ENCODE peak calls at places on chromosomes 13 and 19, in nine cellular contexts. M is IMR-90; E is CD8-positive, alpha-beta T cell; U is A549; C is spleen; R is coronary artery; A is lower leg skin; P is CD8-positive, alpha-beta memory T cell; L is fibroblast of lung. K is an unnamed sample.

GRCh38 chr19:52138614-52139290 is 986 bp downstream of the ZNF616 start:
- DNase-seq in M (peak; percentile 19), E (no peak), U (no peak), C (peak; percentile 74), R (no peak), A (no peak), P (no peak), L (no peak), K (no peak)

GRCh38 chr19:43950834-43951626 is at the start of gene ZNF221:
- DNase-seq in M (peak; percentile 99), E (peak; percentile 43), U (peak; percentile 98), C (peak; percentile 90), R (peak; percentile 91), A (peak; percentile 88), P (peak; percentile 64), L (peak; percentile 99), K (peak; percentile 81)

GRCh38 chr13:90793261-90793785 is 554.2 kb upstream of the MIR17HG start:
- DNase-seq in M (no peak), E (no peak), U (no peak), C (no peak), R (no peak), A (no peak), P (no peak), L (peak; percentile 9), K (no peak)

GRCh38 chr19:46746281-46746965 is at the start of gene STRN4:
- DNase-seq in M (no peak), E (peak; percentile 61), U (peak; percentile 94), C (peak; percentile 90), R (peak; percentile 75), A (no peak), P (peak; percentile 79), L (no peak), K (no peak)

GRCh38 chr19:11577451-11578341 is at the start of gene ACP5:
- DNase-seq in M (no peak), E (no peak), U (no peak), C (peak; percentile 80), R (no peak), A (no peak), P (no peak), L (no peak), K (no peak)

GRCh38 chr13:113726961-113727411 is 32.0 kb upstream of the TMEM255B start:
- DNase-seq in M (peak; percentile 31), E (no peak), U (no peak), C (peak; percentile 86), R (no peak), A (no peak), P (peak; percentile 50), L (peak; percentile 35), K (no peak)

GRCh38 chr19:5586300-5587070 is 18.7 kb upstream of the TINCR start:
- DNase-seq in M (no peak), E (no peak), U (no peak), C (no peak), R (no peak), A (no peak), P (no peak), L (no peak), K (no peak)

GRCh38 chr13:27794075-27794691 is 1.9 kb downstream of the GSX1 start:
- DNase-seq in M (no peak), E (no peak), U (no peak), C (no peak), R (no peak), A (no peak), P (no peak), L (no peak), K (no peak)

GRCh38 chr13:26942184-26942583 is 181.6 kb upstream of the GPR12 start:
- DNase-seq in M (no peak), E (no peak), U (no peak), C (no peak), R (no peak), A (no peak), P (no peak), L (no peak), K (no peak)

GRCh38 chr19:5539431-5539833 is 28.3 kb downstream of the TINCR start:
- DNase-seq in M (no peak), E (no peak), U (no peak), C (no peak), R (no peak), A (no peak), P (no peak), L (no peak), K (no peak)

GRCh38 chr13:33205804-33206221 is 79.7 kb downstream of the STARD13 start:
- DNase-seq in M (peak; percentile 62), E (no peak), U (no peak), C (no peak), R (no peak), A (no peak), P (no peak), L (peak; percentile 69), K (no peak)
- H3K4me3 ChIP-seq in M (peak overlapping the region; percentile 7), E (no peak overlapping the region), U (no peak overlapping the region), C (no peak overlapping the region), R (peak overlapping the region; percentile 75), A (no peak overlapping the region), P (no peak overlapping the region), L (no peak overlapping the region), K (no peak overlapping the region)

GRCh38 chr13:43319617-43320444 is 296.4 kb downstream of the DNAJC15 start:
- DNase-seq in M (no peak), E (no peak), U (no peak), C (no peak), R (no peak), A (no peak), P (no peak), L (no peak), K (no peak)

GRCh38 chr13:43316997-43317396 is 293.6 kb downstream of the DNAJC15 start:
- DNase-seq in M (peak; percentile 67), E (no peak), U (no peak), C (no peak), R (no peak), A (no peak), P (no peak), L (peak; percentile 68), K (no peak)
- H3K4me3 ChIP-seq in M (no peak overlapping the region), E (no peak overlapping the region), U (no peak overlapping the region), C (no peak overlapping the region), R (peak overlapping the region; percentile 51), A (no peak overlapping the region), P (no peak overlapping the region), L (no peak overlapping the region), K (no peak overlapping the region)

GRCh38 chr19:40571005-40571318 is 5.7 kb upstream of the SHKBP1 start:
- DNase-seq in M (no peak), E (no peak), U (no peak), C (no peak), R (no peak), A (no peak), P (no peak), L (no peak), K (no peak)
- H3K4me3 ChIP-seq in M (peak overlapping the region; percentile 20), E (peak overlapping the region; percentile 51), U (peak overlapping the region; percentile 5), C (no peak overlapping the region), R (peak overlapping the region; percentile 74), A (no peak overlapping the region), P (peak overlapping the region; percentile 13), L (no peak overlapping the region), K (peak overlapping the region; percentile 53)

GRCh38 chr13:73987618-73988017 is 146.6 kb downstream of the KLF12 start:
- DNase-seq in M (no peak), E (no peak), U (no peak), C (no peak), R (no peak), A (no peak), P (no peak), L (no peak), K (no peak)

GRCh38 chr13:73991884-73992283 is 142.3 kb downstream of the KLF12 start:
- DNase-seq in M (no peak), E (no peak), U (no peak), C (no peak), R (no peak), A (no peak), P (no peak), L (no peak), K (no peak)

GRCh38 chr13:73989244-73989843 is 144.9 kb downstream of the KLF12 start:
- DNase-seq in M (no peak), E (no peak), U (no peak), C (no peak), R (no peak), A (no peak), P (no peak), L (no peak), K (no peak)

GRCh38 chr13:73993661-73994060 is 140.5 kb downstream of the KLF12 start:
- DNase-seq in M (no peak), E (no peak), U (no peak), C (no peak), R (no peak), A (no peak), P (no peak), L (no peak), K (no peak)

DNA sequence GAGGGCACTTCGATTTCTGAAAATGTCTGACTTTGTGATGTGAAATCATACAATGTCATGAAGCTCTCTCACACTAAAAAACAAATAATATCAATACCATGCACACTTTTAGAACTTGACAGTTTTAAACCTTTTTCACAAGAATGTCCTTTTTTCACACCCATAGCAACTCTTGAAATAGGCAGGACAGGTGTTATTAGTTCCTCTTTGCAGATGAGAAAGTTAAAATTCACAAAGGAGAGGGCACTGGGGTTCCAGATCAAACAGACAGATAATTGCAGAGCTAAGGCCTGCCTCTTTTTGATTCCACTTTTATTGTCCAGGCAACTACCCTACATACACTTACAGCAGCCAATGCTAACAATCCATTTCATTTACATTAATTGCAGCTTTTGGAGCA is 142.8 kb downstream of the KLF12 start:
- DNase-seq in M (no peak), E (no peak), U (no peak), C (no peak), R (no peak), A (no peak), P (no peak), L (no peak), K (no peak)
- H3K4me3 ChIP-seq in M (no peak overlapping the region), E (no peak overlapping the region), U (no peak overlapping the region), C (no peak overlapping the region), R (no peak overlapping the region), A (no peak overlapping the region), P (no peak overlapping the region), L (no peak overlapping the region), K (no peak overlapping the region)